ENCODE peak calls at places on chromosome 14, in six cellular contexts. One of them, this sample, is unnamed.

GRCh38 chr14:86364634-86365033 is 834.7 kb downstream of the FLRT2 start:
- DNase-seq in NAMALWA: no peak
- DNase-seq in RWPE1: no peak
- DNase-seq in psoas muscle: no peak
- DNase-seq in NB4: no peak
- DNase-seq in activated T-cell treated with anti-CD3 and anti-CD28 coated beads for 24 hours: no peak
- DNase-seq in this sample: no peak

GRCh38 chr14:100736269-100737180 is 9.8 kb downstream of the DLK1 start:
- DNase-seq in NAMALWA: no peak
- DNase-seq in RWPE1: no peak
- DNase-seq in psoas muscle: no peak
- DNase-seq in NB4: no peak
- DNase-seq in activated T-cell treated with anti-CD3 and anti-CD28 coated beads for 24 hours: no peak
- DNase-seq in this sample: no peak

GRCh38 chr14:51963164-51963733 is 26.1 kb upstream of the RTRAF start:
- DNase-seq in NAMALWA: no peak
- DNase-seq in RWPE1: no peak
- DNase-seq in psoas muscle: no peak
- DNase-seq in NB4: no peak
- DNase-seq in activated T-cell treated with anti-CD3 and anti-CD28 coated beads for 24 hours: no peak
- DNase-seq in this sample: no peak

GRCh38 chr14:95157987-95158712 is 821 bp upstream of the DICER1 start:
- DNase-seq in NAMALWA: peak
- DNase-seq in RWPE1: no peak
- DNase-seq in psoas muscle: no peak
- DNase-seq in NB4: peak
- DNase-seq in activated T-cell treated with anti-CD3 and anti-CD28 coated beads for 24 hours: no peak
- DNase-seq in this sample: no peak

GRCh38 chr14:105924951-105925591 is 398.7 kb downstream of the TMEM121 start:
- DNase-seq in NAMALWA: no peak
- DNase-seq in RWPE1: no peak
- DNase-seq in psoas muscle: no peak
- DNase-seq in NB4: no peak
- DNase-seq in activated T-cell treated with anti-CD3 and anti-CD28 coated beads for 24 hours: no peak
- DNase-seq in this sample: no peak

GRCh38 chr14:20493634-20494033 is 11.7 kb upstream of the RNASE10 start:
- DNase-seq in NAMALWA: no peak
- DNase-seq in RWPE1: no peak
- DNase-seq in psoas muscle: no peak
- DNase-seq in NB4: peak
- DNase-seq in activated T-cell treated with anti-CD3 and anti-CD28 coated beads for 24 hours: no peak
- DNase-seq in this sample: no peak

GRCh38 chr14:73457050-73457934 is 1.1 kb downstream of the NUMB start:
- DNase-seq in NAMALWA: peak
- DNase-seq in RWPE1: peak
- DNase-seq in psoas muscle: peak
- DNase-seq in NB4: peak
- DNase-seq in activated T-cell treated with anti-CD3 and anti-CD28 coated beads for 24 hours: no peak
- DNase-seq in this sample: peak

GRCh38 chr14:90281261-90281660 is 24.9 kb downstream of the PSMC1 start:
- DNase-seq in NAMALWA: no peak
- DNase-seq in RWPE1: peak
- DNase-seq in psoas muscle: no peak
- DNase-seq in NB4: peak
- DNase-seq in activated T-cell treated with anti-CD3 and anti-CD28 coated beads for 24 hours: no peak
- DNase-seq in this sample: peak

GRCh38 chr14:69580009-69580577 is 5.4 kb upstream of the CCDC177 start:
- DNase-seq in NAMALWA: peak
- DNase-seq in RWPE1: peak
- DNase-seq in psoas muscle: no peak
- DNase-seq in NB4: peak
- DNase-seq in activated T-cell treated with anti-CD3 and anti-CD28 coated beads for 24 hours: no peak
- DNase-seq in this sample: peak

GRCh38 chr14:26738571-26738970 is 140.7 kb upstream of the NOVA1 start:
- DNase-seq in NAMALWA: no peak
- DNase-seq in RWPE1: no peak
- DNase-seq in psoas muscle: no peak
- DNase-seq in NB4: no peak
- DNase-seq in activated T-cell treated with anti-CD3 and anti-CD28 coated beads for 24 hours: no peak
- DNase-seq in this sample: no peak

GRCh38 chr14:76872796-76873432 is 46.7 kb downstream of the LRRC74A start:
- DNase-seq in NAMALWA: peak
- DNase-seq in RWPE1: peak
- DNase-seq in psoas muscle: peak
- DNase-seq in NB4: peak
- DNase-seq in activated T-cell treated with anti-CD3 and anti-CD28 coated beads for 24 hours: peak
- DNase-seq in this sample: no peak

GRCh38 chr14:38964630-38965029 is 138.4 kb downstream of the SEC23A start:
- DNase-seq in NAMALWA: no peak
- DNase-seq in RWPE1: no peak
- DNase-seq in psoas muscle: no peak
- DNase-seq in NB4: no peak
- DNase-seq in activated T-cell treated with anti-CD3 and anti-CD28 coated beads for 24 hours: no peak
- DNase-seq in this sample: no peak